ENCODE peak calls at places on chromosomes 1 and 21, in four cellular contexts. T, O, M and P are unnamed samples.
A peak's percentile ranks its signal among the peaks of the same experiment; 100 is the strongest.

GRCh38 chr1:171251042-171251740 is 2.9 kb downstream of the FMO1 start:
- DNase-seq in T (no peak), O (no peak), M (peak; percentile 19), P (no peak)

GRCh38 chr1:47326271-47326670 is 7.3 kb upstream of the CMPK1 start:
- DNase-seq in T (no peak), O (no peak), M (no peak), P (no peak)

GRCh38 chr1:49234988-49235387 is 458.3 kb upstream of the BEND5 start:
- DNase-seq in T (no peak), O (no peak), M (no peak), P (no peak)

GRCh38 chr1:34761776-34762307 is 2.3 kb downstream of the GJB4 start:
- DNase-seq in T (no peak), O (no peak), M (no peak), P (no peak)

GRCh38 chr21:14271053-14271452 is 55.1 kb downstream of the RBM11 start:
- DNase-seq in T (peak; percentile 73), O (no peak), M (no peak), P (no peak)

GRCh38 chr1:212179394-212180076 is 105.7 kb upstream of the PPP2R5A start:
- DNase-seq in T (no peak), O (no peak), M (no peak), P (no peak)

GRCh38 chr1:7229696-7230095 is 444.4 kb downstream of the CAMTA1 start:
- DNase-seq in T (no peak), O (no peak), M (no peak), P (no peak)

GRCh38 chr1:60171793-60172192 is 98.2 kb upstream of the C1orf87 start:
- DNase-seq in T (no peak), O (no peak), M (no peak), P (no peak)

GRCh38 chr1:91736999-91737615 is 148.8 kb downstream of the TGFBR3 start:
- DNase-seq in T (no peak), O (no peak), M (peak; percentile 42), P (no peak)

GRCh38 chr1:58597991-58598390 is 20.9 kb upstream of the TACSTD2 start:
- DNase-seq in T (no peak), O (no peak), M (no peak), P (no peak)

GRCh38 chr1:25550683-25551310 is 7.4 kb downstream of the LDLRAP1 start:
- DNase-seq in T (no peak), O (peak; percentile 51), M (peak; percentile 48), P (no peak)

GRCh38 chr1:7044471-7044805 is 259.2 kb downstream of the CAMTA1 start:
- DNase-seq in T (no peak), O (no peak), M (no peak), P (no peak)

GRCh38 chr1:13535227-13535626 is 21.4 kb upstream of the LRRC38 start:
- DNase-seq in T (no peak), O (peak; percentile 81), M (no peak), P (no peak)

GRCh38 chr1:2208309-2209239 is 14.0 kb upstream of the FAAP20 start:
- DNase-seq in T (no peak), O (peak; percentile 35), M (peak; percentile 86), P (no peak)

GRCh38 chr1:11456970-11457369 is 22.0 kb upstream of the DISP3 start:
- DNase-seq in T (no peak), O (no peak), M (no peak), P (no peak)

DNA sequence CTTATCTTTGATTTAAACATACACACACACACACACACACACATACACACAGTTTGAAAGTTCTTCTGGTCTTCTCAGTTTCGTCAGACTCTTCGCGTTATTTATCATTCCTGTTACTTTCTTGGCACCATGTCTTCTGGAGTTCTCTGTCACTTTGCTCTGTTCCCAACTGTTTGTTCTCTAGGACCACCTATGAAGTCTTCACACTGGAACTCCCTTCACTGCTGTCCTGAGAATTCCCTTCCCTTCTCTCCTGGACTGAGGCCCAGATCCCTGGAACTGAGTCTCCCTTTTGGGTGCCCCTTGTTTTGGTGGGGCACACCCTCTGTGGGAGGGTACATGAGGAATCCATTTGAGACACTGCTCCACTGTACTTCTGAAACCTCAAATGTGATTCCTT is 30.5 kb downstream of the ALG14 start:
- DNase-seq in T (no peak), O (no peak), M (no peak), P (peak; percentile 53)
- TF ChIP-seq POLR2A in T (no peak), O (no peak), M (no peak), P (no peak)

DNA sequence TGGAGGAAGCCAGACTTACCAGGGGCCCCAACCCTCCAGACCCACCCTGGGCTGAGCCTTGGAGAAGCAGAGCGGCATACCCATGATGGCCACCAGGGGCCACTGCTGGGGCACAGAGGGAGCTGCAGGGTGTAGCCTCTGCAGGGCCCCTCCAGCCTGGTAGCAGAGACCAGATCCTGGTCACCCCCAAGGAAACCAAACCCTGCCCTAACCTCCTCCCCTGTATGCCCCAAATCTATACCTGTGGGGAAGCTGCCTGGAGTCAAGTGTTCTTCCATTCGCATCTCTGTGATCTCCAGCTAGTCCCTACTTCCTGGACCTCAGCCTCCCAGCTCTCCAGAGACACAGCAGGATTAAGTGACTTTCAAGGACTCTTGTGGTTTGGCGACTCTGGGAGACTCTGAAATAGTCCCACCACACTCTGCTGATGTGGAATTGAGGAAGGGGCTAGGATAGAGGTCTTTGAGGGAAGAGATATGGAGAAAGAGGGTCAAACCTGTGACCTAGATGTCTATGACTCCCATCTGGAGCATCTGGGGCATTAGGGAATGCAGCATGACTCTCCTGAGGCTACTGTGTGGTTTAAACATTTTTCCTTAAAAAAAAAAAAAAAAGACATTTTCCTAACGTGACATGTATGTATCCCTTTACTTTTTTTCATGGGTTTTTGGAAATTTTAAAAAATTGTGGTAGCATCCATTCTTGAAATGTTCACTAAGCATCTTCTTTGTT is 119.2 kb upstream of the IPO9 start:
- DNase-seq in T (peak; percentile 89), O (peak; percentile 80), M (peak; percentile 65), P (peak; percentile 76)
- H3K27ac ChIP-seq in T (no peak overlapping the region), O (peak overlapping the region; percentile 86), M (no peak overlapping the region), P (no peak overlapping the region)

DNA sequence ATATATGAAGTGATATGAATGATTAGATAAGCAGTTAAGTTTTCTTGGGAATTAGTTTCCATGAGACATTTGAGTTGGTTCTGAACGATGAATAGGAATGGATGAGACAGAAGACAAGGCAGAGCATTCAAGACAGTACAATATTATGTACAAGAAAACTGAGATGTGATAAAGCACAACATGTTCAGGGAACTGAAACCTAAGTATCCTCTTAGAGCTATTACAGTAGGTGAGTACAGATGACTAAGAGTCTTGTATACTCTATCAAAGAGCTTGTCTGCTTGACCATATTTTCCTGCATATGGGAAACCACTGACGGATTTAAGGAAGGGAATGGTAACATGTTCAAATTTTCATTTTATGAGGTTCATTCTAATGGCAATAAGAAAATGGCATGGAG is 61.6 kb downstream of the NME7 start:
- DNase-seq in T (no peak), O (no peak), M (no peak), P (no peak)
- H3K4me1 ChIP-seq in T (peaks cover 16% of the 10 kb centered on the region), O (no peaks in the 10 kb centered on the region), M (no peaks in the 10 kb centered on the region), P (no peaks in the 10 kb centered on the region)

GRCh38 chr1:39136635-39137034 is 67.9 kb upstream of the MACF1 start:
- DNase-seq in T (no peak), O (no peak), M (no peak), P (no peak)
- TF ChIP-seq POLR2A in T (no peak), O (no peak), M (no peak), P (no peak)

GRCh38 chr1:117367769-117368059 is 465 bp downstream of the MAN1A2 start:
- DNase-seq in T (no peak), O (no peak), M (no peak), P (no peak)
- H3K27ac ChIP-seq in T (peak overlapping the region; percentile 94), O (peak overlapping the region; percentile 98), M (peak overlapping the region; percentile 99), P (peak overlapping the region; percentile 99)

GRCh38 chr1:204322329-204322868 is 37.3 kb downstream of the PLEKHA6 start:
- DNase-seq in T (no peak), O (no peak), M (no peak), P (no peak)

GRCh38 chr1:204320413-204320812 is 39.3 kb downstream of the PLEKHA6 start:
- DNase-seq in T (peak; percentile 39), O (no peak), M (no peak), P (no peak)

GRCh38 chr1:204319462-204319861 is 40.3 kb downstream of the PLEKHA6 start:
- DNase-seq in T (peak; percentile 41), O (no peak), M (no peak), P (no peak)

GRCh38 chr1:204321665-204322064 is 38.1 kb downstream of the PLEKHA6 start:
- DNase-seq in T (no peak), O (no peak), M (no peak), P (no peak)

GRCh38 chr1:204321051-204321450 is 38.7 kb downstream of the PLEKHA6 start:
- DNase-seq in T (no peak), O (no peak), M (no peak), P (no peak)
- H3K4me1 ChIP-seq in T (peaks cover 23% of the 10 kb centered on the region), O (no peaks in the 10 kb centered on the region), M (no peaks in the 10 kb centered on the region), P (no peaks in the 10 kb centered on the region)

DNA sequence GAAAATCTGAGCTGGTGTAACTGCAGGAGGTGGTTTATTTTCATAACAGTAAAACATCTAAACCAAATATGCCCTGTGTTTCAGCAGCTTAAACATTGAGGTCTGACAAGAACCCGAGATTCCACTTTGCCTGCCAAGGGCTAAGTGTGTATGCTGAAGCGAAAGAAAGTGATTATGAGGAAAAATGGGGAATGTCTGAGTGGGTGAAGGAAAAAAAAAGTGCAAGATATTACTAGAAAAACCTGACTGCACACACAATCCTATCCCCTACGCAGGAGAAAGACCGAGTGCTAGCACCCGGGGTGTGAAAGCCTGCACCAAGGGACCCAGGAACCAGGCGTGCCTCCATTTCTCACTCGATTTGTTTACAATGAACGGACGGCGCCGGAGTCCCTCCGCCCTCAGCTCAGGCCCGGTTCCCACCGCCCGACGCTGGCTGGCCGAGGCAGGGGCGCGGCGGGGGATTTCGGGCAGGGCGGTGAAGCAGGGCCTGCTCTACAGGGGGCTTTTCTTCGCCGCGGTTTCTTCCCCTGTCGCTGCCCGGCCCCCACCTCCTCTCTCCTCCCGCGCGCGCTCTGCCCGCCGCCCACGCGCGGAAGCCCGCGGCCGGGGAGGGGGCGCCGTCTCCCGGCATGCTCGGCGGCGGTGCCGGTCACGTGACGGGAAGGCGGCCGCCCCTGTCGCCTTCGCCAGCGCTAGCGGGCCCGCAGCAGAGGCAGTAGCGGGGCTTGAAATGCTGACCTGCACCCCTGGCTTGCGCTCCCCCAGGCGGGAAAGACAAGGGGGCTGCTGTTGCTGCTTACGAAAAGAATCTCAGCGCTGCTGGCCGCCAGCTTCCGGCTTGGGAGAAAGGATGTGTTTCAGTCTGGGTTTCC is 35.9 kb downstream of the ITPKB start:
- DNase-seq in T (peak; percentile 90), O (peak; percentile 85), M (peak; percentile 63), P (peak; percentile 75)
- TF ChIP-seq POLR2A in T (no peak), O (peak; percentile 78), M (peak; percentile 63), P (peak; percentile 23)

DNA sequence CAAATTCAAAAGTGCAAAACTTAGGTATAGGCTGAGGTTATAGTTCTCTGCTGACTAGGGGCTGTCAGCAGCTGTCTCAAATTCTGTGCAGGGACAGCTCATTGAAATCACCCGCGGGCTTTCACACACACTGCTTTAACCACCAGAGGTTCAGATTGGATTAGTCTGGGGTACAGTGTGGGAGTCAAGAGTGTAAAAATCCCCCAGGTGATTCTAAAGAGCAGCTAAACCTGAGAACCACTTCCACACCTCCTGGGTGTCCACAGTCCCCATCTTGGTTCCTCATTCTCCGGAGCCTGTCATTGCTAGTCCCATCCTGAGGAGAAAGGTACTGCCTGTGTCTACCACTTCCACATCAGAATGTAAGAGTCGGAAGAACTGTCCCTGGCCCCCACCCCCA is 9.9 kb upstream of the TDRD10 start:
- DNase-seq in T (no peak), O (no peak), M (no peak), P (no peak)
- H3K27ac ChIP-seq in T (no peak overlapping the region), O (peak overlapping the region; percentile 67), M (no peak overlapping the region), P (peak overlapping the region; percentile 56)